ENCODE peak calls at places on chromosomes 1 and 21, in five cellular contexts. G is HFF-Myc; U is CD8-positive, alpha-beta memory T cell; C is ELF-1; J is activated T-helper 1 cell treated with anti-CD3 and anti-CD28 coated beads, Interleukin-12 subunit alpha, Interleukin-12 subunit beta, Interleukin-2, Interleukin-4 antibody, amounts not matched to agents 30 ng/mL and 10 ng/mL and 1 ng/mL, durations not matched to agents 14 hours and 24 hours and 36 hours. Z is an unnamed sample.

GRCh38 chr1:115654663-115655306 is 13.0 kb downstream of the VANGL1 start:
- DNase-seq in C (peak), J (no peak), U (no peak), G (no peak), Z (no peak)

GRCh38 chr1:67688526-67689219 is 3.7 kb downstream of the GADD45A start:
- DNase-seq in G (no peak), C (peak), U (no peak), J (no peak), Z (no peak)

GRCh38 chr1:225762444-225762843 is 15.2 kb upstream of the SRP9 start:
- DNase-seq in C (peak), U (no peak), J (no peak), G (no peak), Z (no peak)

GRCh38 chr1:10459185-10459584 is 9.4 kb downstream of the CORT start:
- DNase-seq in C (peak), J (no peak), U (no peak), G (peak), Z (no peak)

GRCh38 chr1:41615316-41615715 is 130.8 kb upstream of the EDN2 start:
- DNase-seq in G (no peak), J (no peak), U (no peak), C (no peak), Z (no peak)

GRCh38 chr1:78722521-78722920 is 72.9 kb downstream of the IFI44 start:
- DNase-seq in G (no peak), C (no peak), J (no peak), U (no peak), Z (no peak)

GRCh38 chr1:216670118-216670870 is 52.9 kb downstream of the ESRRG start:
- DNase-seq in U (no peak), G (no peak), J (no peak), C (no peak), Z (no peak)

GRCh38 chr1:178438432-178438831 is 58.3 kb downstream of the CLEC20A start:
- DNase-seq in C (no peak), G (no peak), J (no peak), U (no peak), Z (no peak)

GRCh38 chr1:96080925-96081324 is 640.7 kb upstream of the PTBP2 start:
- DNase-seq in U (no peak), G (no peak), C (no peak), J (no peak), Z (no peak)

GRCh38 chr1:211783897-211784296 is 46.7 kb downstream of the LPGAT1 start:
- DNase-seq in U (no peak), J (no peak), G (no peak), C (no peak), Z (no peak)

GRCh38 chr1:94301186-94301585 is 63.8 kb upstream of the ARHGAP29 start:
- DNase-seq in J (no peak), U (no peak), C (no peak), G (no peak), Z (no peak)

GRCh38 chr1:55443175-55443933 is 228.2 kb upstream of the USP24 start:
- DNase-seq in C (no peak), G (peak), U (no peak), J (no peak), Z (no peak)

GRCh38 chr1:116871772-116872146 is 38.0 kb upstream of the PTGFRN start:
- DNase-seq in C (no peak), U (no peak), J (no peak), G (no peak), Z (no peak)

GRCh38 chr1:198749279-198749678 is 110.4 kb downstream of the PTPRC start:
- DNase-seq in C (no peak), U (no peak), J (no peak), G (no peak), Z (no peak)

GRCh38 chr1:227899820-227900449 is 47.8 kb downstream of the WNT9A start:
- DNase-seq in U (no peak), G (no peak), C (peak), J (no peak), Z (no peak)

GRCh38 chr1:59926381-59927243 is at the start of gene CYP2J2:
- DNase-seq in U (no peak), G (no peak), J (peak), C (peak), Z (no peak)

GRCh38 chr1:52444465-52444864 is 40.1 kb downstream of the PRPF38A start:
- DNase-seq in U (no peak), G (no peak), J (no peak), C (no peak), Z (no peak)

GRCh38 chr1:169804941-169805340 is 10.2 kb upstream of the METTL18 start:
- DNase-seq in U (no peak), C (no peak), G (no peak), J (no peak), Z (no peak)

GRCh38 chr21:32070693-32071330 is 198.0 kb downstream of the HUNK start:
- DNase-seq in C (no peak), J (no peak), G (no peak), U (no peak), Z (no peak)

GRCh38 chr1:246786606-246787238 is 62.5 kb downstream of the SCCPDH start:
- DNase-seq in G (no peak), J (no peak), C (no peak), U (no peak), Z (no peak)

GRCh38 chr21:46550511-46550941 is 54.4 kb downstream of the S100B start:
- DNase-seq in J (peak), G (no peak), C (no peak), U (peak), Z (no peak)

GRCh38 chr1:198775606-198776005 is 136.8 kb downstream of the PTPRC start:
- DNase-seq in J (no peak), G (no peak), C (no peak), U (no peak), Z (no peak)

GRCh38 chr1:114352797-114353196 is 158.2 kb downstream of the TRIM33 start:
- DNase-seq in G (no peak), U (no peak), C (no peak), J (no peak), Z (no peak)